ENCODE peak calls at places on chromosome 7, in seven cellular contexts. Y, B, N, W, F, X and A are unnamed samples.

GRCh38 chr7:77453531-77453930 is 37.4 kb upstream of the GSAP start:
- DNase-seq in Y (peak; percentile 23), B (no peak), N (no peak), W (peak; percentile 55), F (no peak), X (peak; percentile 57), A (no peak)

GRCh38 chr7:147400221-147400689 is 1190.3 kb upstream of the C7orf33 start:
- DNase-seq in Y (no peak), B (no peak), N (no peak), W (no peak), F (no peak), X (peak; percentile 70), A (no peak)

GRCh38 chr7:27161721-27162547 is 3.4 kb downstream of the HOXA9 start:
- DNase-seq in Y (peak; percentile 51), B (no peak), N (no peak), W (no peak), F (no peak), X (no peak), A (peak; percentile 47)

GRCh38 chr7:134645935-134646334 is 718 bp upstream of the BPGM start:
- DNase-seq in Y (no peak), B (no peak), N (no peak), W (no peak), F (no peak), X (peak; percentile 65), A (peak; percentile 59)

GRCh38 chr7:134602921-134603394 is 43.7 kb upstream of the BPGM start:
- DNase-seq in Y (no peak), B (no peak), N (peak; percentile 19), W (no peak), F (no peak), X (peak; percentile 28), A (no peak)

GRCh38 chr7:71229699-71230098 is 97.8 kb downstream of the GALNT17 start:
- DNase-seq in Y (no peak), B (no peak), N (no peak), W (no peak), F (no peak), X (no peak), A (no peak)

GRCh38 chr7:140674899-140675701 is 2.4 kb downstream of the ADCK2 start:
- DNase-seq in Y (no peak), B (peak; percentile 27), N (peak; percentile 44), W (peak; percentile 64), F (peak; percentile 27), X (peak; percentile 57), A (peak; percentile 66)

GRCh38 chr7:135728136-135728669 is at the start of gene SLC13A4:
- DNase-seq in Y (no peak), B (peak; percentile 52), N (no peak), W (no peak), F (no peak), X (no peak), A (peak; percentile 52)

GRCh38 chr7:133683182-133683454 is 430.2 kb downstream of the EXOC4 start:
- DNase-seq in Y (no peak), B (no peak), N (no peak), W (no peak), F (no peak), X (no peak), A (no peak)

GRCh38 chr7:22083711-22084289 is 138.1 kb upstream of the CDCA7L start:
- DNase-seq in Y (no peak), B (no peak), N (no peak), W (no peak), F (no peak), X (no peak), A (no peak)

GRCh38 chr7:44145969-44146897 is 5.1 kb upstream of the MYL7 start:
- DNase-seq in Y (no peak), B (peak; percentile 77), N (peak; percentile 92), W (peak; percentile 32), F (peak; percentile 41), X (peak; percentile 12), A (peak; percentile 89)

GRCh38 chr7:3070908-3071307 is 27.2 kb upstream of the CARD11 start:
- DNase-seq in Y (no peak), B (no peak), N (no peak), W (no peak), F (no peak), X (no peak), A (no peak)

GRCh38 chr7:108454674-108455523 is 1.3 kb downstream of the NRCAM start:
- DNase-seq in Y (peak; percentile 32), B (no peak), N (no peak), W (peak; percentile 57), F (no peak), X (no peak), A (peak; percentile 36)

GRCh38 chr7:66282594-66282935 is 77.4 kb downstream of the TPST1 start:
- DNase-seq in Y (no peak), B (no peak), N (no peak), W (no peak), F (no peak), X (no peak), A (no peak)

GRCh38 chr7:136030867-136031318 is 53.7 kb upstream of the MTPN start:
- DNase-seq in Y (peak; percentile 66), B (no peak), N (no peak), W (no peak), F (no peak), X (no peak), A (no peak)

GRCh38 chr7:105638942-105639495 is 57.7 kb upstream of the EFCAB10 start:
- DNase-seq in Y (no peak), B (peak; percentile 46), N (peak; percentile 44), W (no peak), F (no peak), X (no peak), A (no peak)

GRCh38 chr7:445563-446288 is 73.9 kb downstream of the PDGFA start:
- DNase-seq in Y (no peak), B (no peak), N (no peak), W (no peak), F (no peak), X (no peak), A (no peak)

GRCh38 chr7:3754488-3755365 is 453.7 kb downstream of the SDK1 start:
- DNase-seq in Y (no peak), B (peak; percentile 11), N (no peak), W (no peak), F (no peak), X (peak; percentile 56), A (no peak)

GRCh38 chr7:114952296-114952695 is 30.4 kb downstream of the MDFIC start:
- DNase-seq in Y (no peak), B (no peak), N (no peak), W (no peak), F (no peak), X (no peak), A (no peak)

GRCh38 chr7:151631968-151632749 is 112.5 kb upstream of the RHEB start:
- DNase-seq in Y (peak; percentile 78), B (peak; percentile 68), N (peak; percentile 87), W (peak; percentile 68), F (no peak), X (peak; percentile 64), A (peak; percentile 82)

GRCh38 chr7:35728412-35729060 is 33.6 kb upstream of the HERPUD2 start:
- DNase-seq in Y (no peak), B (no peak), N (no peak), W (no peak), F (no peak), X (no peak), A (no peak)

GRCh38 chr7:22302951-22303423 is 54.0 kb downstream of the RAPGEF5 start:
- DNase-seq in Y (no peak), B (no peak), N (no peak), W (no peak), F (no peak), X (no peak), A (no peak)

DNA sequence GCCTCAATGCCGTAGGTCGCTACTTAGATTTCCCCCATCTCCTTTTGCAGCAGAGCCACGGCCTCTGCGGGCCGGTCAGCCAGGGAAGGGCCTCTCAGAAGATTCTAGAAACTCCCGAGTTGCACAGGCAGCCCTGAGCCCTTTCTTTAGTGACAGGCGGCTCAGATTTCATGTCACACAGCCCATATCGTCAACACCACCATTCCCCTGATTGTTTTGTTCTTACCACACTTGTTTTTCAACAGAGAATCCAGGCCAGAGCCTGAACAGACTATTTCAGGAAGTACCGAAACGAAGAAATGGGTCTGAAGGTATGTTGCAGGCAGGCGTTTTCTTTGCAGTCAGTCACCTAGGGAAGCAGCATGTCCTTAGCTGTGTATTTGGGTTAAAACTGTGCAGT is 88.1 kb upstream of the SH2B2 start:
- DNase-seq in Y (no peak), B (no peak), N (no peak), W (no peak), F (no peak), X (no peak), A (no peak)
- H3K36me3 ChIP-seq in Y (no peaks in the 10 kb centered on the region), B (peaks cover 39% of the 10 kb centered on the region), N (peaks cover 11% of the 10 kb centered on the region), W (peaks cover 12% of the 10 kb centered on the region), F (peaks cover 4% of the 10 kb centered on the region), X (peaks cover 56% of the 10 kb centered on the region), A (peaks cover 14% of the 10 kb centered on the region)

DNA sequence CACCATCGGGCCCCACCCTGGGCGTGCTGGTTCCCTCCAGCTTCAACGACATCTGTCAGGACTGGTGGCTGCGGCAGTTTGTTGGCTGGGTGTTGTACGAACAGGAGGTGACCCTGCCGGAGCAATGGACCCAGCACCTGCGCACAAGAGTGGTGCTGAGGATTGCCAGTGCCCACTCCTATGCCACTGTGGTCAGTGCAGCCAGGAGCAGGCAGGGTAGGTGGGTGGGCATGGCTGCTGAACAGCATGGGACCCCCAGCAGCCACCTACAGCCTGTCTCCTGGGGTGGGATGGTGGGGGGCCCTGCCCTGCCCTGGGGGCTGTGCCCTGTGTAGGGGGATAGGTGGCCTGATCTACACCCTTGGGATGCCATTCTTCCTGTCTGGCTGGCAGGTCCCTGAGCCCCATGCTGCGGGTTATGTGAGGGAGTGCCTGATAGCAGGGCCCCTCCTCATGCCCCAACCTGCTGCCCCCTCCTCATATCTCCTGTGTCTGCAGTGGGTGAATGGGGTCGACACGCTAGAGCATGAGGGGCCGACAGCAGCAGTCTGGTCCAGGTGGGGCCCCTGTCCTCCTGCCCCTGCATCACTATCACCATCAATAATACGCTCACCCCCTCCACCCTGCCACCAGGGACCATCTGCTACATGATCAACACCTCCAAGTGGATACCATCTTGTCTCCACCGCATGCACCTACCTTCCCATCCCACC is 56.9 kb downstream of the ZNF727 start:
- DNase-seq in Y (no peak), B (no peak), N (no peak), W (no peak), F (no peak), X (no peak), A (no peak)
- H3K9me3 ChIP-seq in Y (peaks cover 35% of the 10 kb centered on the region), B (peaks cover 11% of the 10 kb centered on the region), N (no peaks in the 10 kb centered on the region), W (peaks cover 2% of the 10 kb centered on the region), F (no peaks in the 10 kb centered on the region), X (peaks cover 27% of the 10 kb centered on the region), A (peaks cover 6% of the 10 kb centered on the region)

GRCh38 chr7:53600296-53600695 is 564.9 kb downstream of the POM121L12 start:
- DNase-seq in Y (no peak), B (no peak), N (no peak), W (no peak), F (no peak), X (no peak), A (no peak)

DNA sequence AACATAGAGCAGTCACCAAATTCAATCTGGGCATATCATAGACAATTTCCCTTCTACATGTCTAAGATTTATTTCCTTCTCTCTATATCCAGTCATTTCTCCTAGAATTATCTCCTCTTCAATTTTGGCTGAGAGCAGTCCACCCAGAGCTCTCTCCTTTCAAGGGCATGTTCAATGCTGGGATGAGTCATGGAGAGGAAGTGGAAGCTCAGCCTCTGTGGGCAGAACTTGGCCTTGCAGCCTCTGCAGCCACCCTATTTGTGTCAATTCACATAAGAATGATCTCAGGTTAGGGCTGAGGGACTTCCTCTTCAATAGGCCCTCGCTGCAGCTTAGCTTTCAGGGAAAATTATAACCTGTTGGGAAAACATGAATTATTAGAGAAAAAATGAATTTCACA is 560.8 kb downstream of the POM121L12 start:
- DNase-seq in Y (peak; percentile 51), B (no peak), N (no peak), W (peak; percentile 52), F (no peak), X (no peak), A (no peak)
- H3K9ac ChIP-seq in Y (no peak overlapping the region), B (no peak overlapping the region), N (no peak overlapping the region), W (no peak overlapping the region), F (no peak overlapping the region), X (no peak overlapping the region), A (no peak overlapping the region)

GRCh38 chr7:98981701-98982100 is 103.4 kb downstream of the TRRAP start:
- DNase-seq in Y (no peak), B (no peak), N (no peak), W (no peak), F (no peak), X (no peak), A (no peak)
- H3K36me3 ChIP-seq in Y (peaks cover 37% of the 10 kb centered on the region), B (peaks cover 59% of the 10 kb centered on the region), N (peaks cover 34% of the 10 kb centered on the region), W (peaks cover 40% of the 10 kb centered on the region), F (peaks cover 60% of the 10 kb centered on the region), X (peaks cover 68% of the 10 kb centered on the region), A (peaks cover 66% of the 10 kb centered on the region)